ENCODE peak calls at places on chromosomes 2 and 18, in four cellular contexts. U is DMS153, B is NCI-H526, F is left ventricle myocardium inferior. A is an unnamed sample.

GRCh38 chr2:12896283-12897014 is 179.7 kb downstream of the TRIB2 start:
- DNase-seq in F (no peak), U (no peak), B (no peak), A (no peak)

GRCh38 chr2:218029366-218030360 is 26.9 kb upstream of the TNS1 start:
- DNase-seq in B (no peak), U (no peak), F (no peak), A (no peak)

GRCh38 chr2:74499269-74499939 is at the start of gene LBX2:
- DNase-seq in U (no peak), B (peak), F (no peak), A (no peak)

GRCh38 chr2:189579585-189579984 is 1.0 kb downstream of the SLC40A1 start:
- DNase-seq in F (no peak), B (no peak), U (no peak), A (no peak)

GRCh38 chr18:23631746-23632145 is 31.0 kb downstream of the ANKRD29 start:
- DNase-seq in B (peak), F (no peak), U (peak), A (no peak)

GRCh38 chr2:85987266-85988178 is 98.7 kb upstream of the ST3GAL5 start:
- DNase-seq in U (no peak), B (no peak), F (no peak), A (no peak)

GRCh38 chr18:10518595-10519273 is 7.1 kb upstream of the NAPG start:
- DNase-seq in F (peak), U (no peak), B (peak), A (no peak)

GRCh38 chr2:134642938-134643337 is 75.9 kb downstream of the TMEM163 start:
- DNase-seq in B (no peak), U (no peak), F (no peak), A (no peak)

GRCh38 chr2:8848328-8849100 is 11.1 kb upstream of the KIDINS220 start:
- DNase-seq in U (no peak), B (no peak), F (no peak), A (no peak)

GRCh38 chr2:230762317-230762896 is 49.8 kb downstream of the CAB39 start:
- DNase-seq in U (no peak), B (peak), F (no peak), A (no peak)

GRCh38 chr2:124683536-124684407 is 658.7 kb downstream of the CNTNAP5 start:
- DNase-seq in U (peak), F (no peak), B (no peak), A (peak)

GRCh38 chr2:20838016-20838415 is 15.1 kb upstream of the LDAH start:
- DNase-seq in B (no peak), F (no peak), U (peak), A (no peak)

GRCh38 chr2:6496376-6496775 is 369.3 kb downstream of the CMPK2 start:
- DNase-seq in F (no peak), B (no peak), U (no peak), A (no peak)

GRCh38 chr2:201643216-201643651 is at the start of gene TMEM237:
- DNase-seq in F (peak), U (no peak), B (peak), A (no peak)

GRCh38 chr2:18510775-18511174 is 49.7 kb downstream of the RDH14 start:
- DNase-seq in B (no peak), U (no peak), F (no peak), A (no peak)

GRCh38 chr2:172373761-172374160 is 53.6 kb upstream of the ITGA6 start:
- DNase-seq in U (no peak), B (no peak), F (no peak), A (no peak)

GRCh38 chr2:133362061-133362476 is 206.2 kb downstream of the NCKAP5 start:
- DNase-seq in B (peak), U (no peak), F (no peak), A (no peak)

GRCh38 chr2:1203772-1204171 is 209.5 kb upstream of the TPO start:
- DNase-seq in F (no peak), U (no peak), B (no peak), A (no peak)

GRCh38 chr2:59754336-59754735 is 799.1 kb downstream of the BCL11A start:
- DNase-seq in F (no peak), U (no peak), B (peak), A (no peak)

GRCh38 chr2:199310654-199311275 is 147.0 kb downstream of the SATB2 start:
- DNase-seq in F (no peak), U (peak), B (peak), A (no peak)

GRCh38 chr2:99571609-99572344 is 82.0 kb upstream of the REV1 start:
- DNase-seq in F (no peak), U (peak), B (peak), A (peak)

GRCh38 chr18:7618821-7619410 is 51.8 kb downstream of the PTPRM start:
- DNase-seq in B (no peak), F (no peak), U (no peak), A (no peak)

GRCh38 chr18:864872-865273 is 39.8 kb upstream of the ADCYAP1 start:
- DNase-seq in B (peak), U (no peak), F (peak), A (peak)

GRCh38 chr2:143000599-143000998 is 123.1 kb downstream of the KYNU start:
- DNase-seq in F (no peak), U (no peak), B (no peak), A (no peak)

GRCh38 chr2:48715042-48715899 is 40.3 kb downstream of the LHCGR start:
- DNase-seq in U (peak), F (peak), B (no peak), A (no peak)